ENCODE peak calls at places on chromosomes 6 and 20, in six cellular contexts. N is lower leg skin; Q is neural progenitor cell; O is BJ; X is GM23338; J is CD8-positive, alpha-beta T cell. Y is an unnamed sample.

GRCh38 chr6:19153270-19153980 is 683.7 kb upstream of the ID4 start:
- DNase-seq in J (no peak), N (no peak), Q (no peak), X (no peak), O (no peak), Y (no peak)

GRCh38 chr6:168150551-168151444 is 71.8 kb upstream of the FRMD1 start:
- DNase-seq in O (no peak), N (peak; percentile 73), Q (peak; percentile 48), J (peak; percentile 17), X (peak; percentile 55), Y (peak; percentile 65)

GRCh38 chr20:53707341-53708102 is 113.9 kb upstream of the ZNF217 start:
- DNase-seq in X (peak; percentile 36), J (no peak), O (peak; percentile 9), Q (no peak), N (no peak), Y (no peak)

GRCh38 chr6:135088818-135089809 is 34.5 kb upstream of the HBS1L start:
- DNase-seq in J (no peak), Q (peak; percentile 18), N (no peak), X (peak; percentile 72), O (peak; percentile 6), Y (no peak)

GRCh38 chr6:105560611-105561066 is 157.8 kb upstream of the PREP start:
- DNase-seq in O (no peak), J (no peak), X (no peak), N (no peak), Q (no peak), Y (no peak)

GRCh38 chr6:28719275-28719940 is 193.7 kb downstream of the GPX5 start:
- DNase-seq in Q (no peak), N (no peak), X (peak; percentile 72), J (no peak), O (no peak), Y (no peak)

GRCh38 chr6:16331328-16332174 is 93.2 kb downstream of the GMPR start:
- DNase-seq in N (no peak), X (peak; percentile 85), Q (peak; percentile 77), O (no peak), J (peak; percentile 76), Y (peak; percentile 67)

GRCh38 chr6:170074907-170075306 is 216.0 kb downstream of the DLL1 start:
- DNase-seq in N (peak; percentile 77), Q (no peak), O (no peak), J (peak; percentile 23), X (no peak), Y (peak; percentile 14)

GRCh38 chr6:28758046-28758817 is 165.6 kb downstream of the TRIM27 start:
- DNase-seq in O (no peak), N (no peak), X (peak; percentile 81), Q (peak; percentile 81), J (no peak), Y (peak; percentile 81)

GRCh38 chr20:62944184-62944583 is 6.2 kb downstream of the GID8 start:
- DNase-seq in N (no peak), J (no peak), Q (no peak), X (no peak), O (no peak), Y (no peak)

GRCh38 chr6:100175814-100176275 is 181.8 kb upstream of the MCHR2 start:
- DNase-seq in Q (no peak), X (no peak), N (peak; percentile 78), O (peak; percentile 100), J (no peak), Y (peak; percentile 3)

GRCh38 chr6:89951574-89952360 is 57.5 kb downstream of the GJA10 start:
- DNase-seq in N (no peak), O (no peak), X (peak; percentile 59), J (no peak), Q (peak; percentile 62), Y (no peak)
- TF ChIP-seq CTCF in N (no peak), O (no peak), X (peak; percentile 62), J (no peak), Q (peak; percentile 34), Y (no peak)

GRCh38 chr20:13028673-13029072 is 19.9 kb downstream of the SPTLC3 start:
- DNase-seq in Q (no peak), N (no peak), J (no peak), O (no peak), X (no peak), Y (no peak)

GRCh38 chr20:13034115-13034514 is 25.3 kb downstream of the SPTLC3 start:
- DNase-seq in Q (no peak), O (no peak), J (no peak), N (no peak), X (no peak), Y (no peak)

GRCh38 chr20:13031751-13032150 is 23.0 kb downstream of the SPTLC3 start:
- DNase-seq in Q (no peak), N (no peak), O (no peak), X (no peak), J (no peak), Y (no peak)

GRCh38 chr20:13028001-13028400 is 19.2 kb downstream of the SPTLC3 start:
- DNase-seq in X (no peak), N (no peak), Q (no peak), J (no peak), O (no peak), Y (no peak)

GRCh38 chr20:13029687-13030510 is 21.1 kb downstream of the SPTLC3 start:
- DNase-seq in Q (no peak), N (peak; percentile 89), O (peak; percentile 60), X (no peak), J (no peak), Y (peak; percentile 66)
- H3K4me3 ChIP-seq in Q (no peak overlapping the region), N (no peak overlapping the region), O (no peak overlapping the region), X (no peak overlapping the region), J (no peak overlapping the region), Y (no peak overlapping the region)

DNA sequence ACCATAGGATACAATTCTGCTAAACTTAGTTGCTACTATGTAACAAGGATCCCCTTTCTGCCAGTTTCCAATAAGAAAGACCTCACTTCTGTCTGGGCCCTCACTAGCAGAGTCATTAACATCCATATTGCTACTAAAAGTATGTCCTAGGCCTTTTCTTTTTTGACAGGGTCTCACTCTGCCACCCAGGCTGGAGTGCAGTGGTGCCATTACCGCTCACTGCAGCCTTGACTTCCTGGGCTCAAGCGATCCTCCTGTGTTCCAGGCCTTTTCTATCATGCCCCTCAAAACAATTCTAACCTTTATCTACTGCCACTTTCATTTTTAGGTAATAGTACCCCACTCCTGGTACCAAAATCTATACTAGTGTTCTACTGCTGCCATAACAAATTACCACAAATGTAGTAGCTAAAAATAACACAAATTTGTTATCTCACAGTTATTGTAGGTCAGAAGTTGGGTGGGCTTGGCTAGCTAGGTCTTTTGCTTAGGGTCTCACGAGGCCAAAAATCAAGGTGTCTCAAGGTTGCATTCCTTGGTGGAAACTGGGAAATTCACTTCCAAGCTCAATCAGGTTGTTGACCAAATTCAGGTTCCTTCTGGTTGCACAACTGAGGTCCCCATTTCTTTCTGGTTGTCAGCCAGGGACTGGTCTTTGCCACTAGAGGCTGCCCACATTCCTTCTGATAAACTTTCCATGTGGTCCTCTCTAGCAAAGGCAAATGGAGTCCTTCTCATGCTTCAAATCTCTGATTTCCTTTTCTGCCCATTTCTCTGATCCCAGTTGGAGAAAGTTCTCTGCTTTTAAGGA is 3.0 kb downstream of the CSNK2A1 start:
- DNase-seq in J (no peak), Q (no peak), N (no peak), O (no peak), X (peak; percentile 35), Y (no peak)
- TF ChIP-seq CTCF in J (no peak), Q (no peak), N (no peak), O (no peak), X (no peak), Y (peak; percentile 10)

GRCh38 chr20:6780414-6780813 is 12.9 kb downstream of the BMP2 start:
- DNase-seq in O (no peak), N (no peak), J (no peak), X (no peak), Q (no peak), Y (no peak)

GRCh38 chr20:6786548-6786947 is 19.1 kb downstream of the BMP2 start:
- DNase-seq in X (no peak), J (no peak), Q (peak; percentile 4), O (no peak), N (no peak), Y (no peak)

GRCh38 chr20:6783752-6784725 is 16.6 kb downstream of the BMP2 start:
- DNase-seq in J (no peak), N (no peak), O (peak; percentile 19), X (no peak), Q (no peak), Y (no peak)

GRCh38 chr20:6784767-6785166 is 17.3 kb downstream of the BMP2 start:
- DNase-seq in N (no peak), O (no peak), J (no peak), Q (peak; percentile 29), X (no peak), Y (no peak)
- H3K4me3 ChIP-seq in N (no peak overlapping the region), O (no peak overlapping the region), J (no peak overlapping the region), Q (no peak overlapping the region), X (no peak overlapping the region), Y (no peak overlapping the region)

GRCh38 chr20:48681882-48682426 is 145.8 kb downstream of the PREX1 start:
- DNase-seq in N (no peak), X (no peak), O (no peak), Q (no peak), J (no peak), Y (no peak)
- TF ChIP-seq CTCF in N (no peak), X (no peak), O (no peak), Q (no peak), J (no peak), Y (no peak)

GRCh38 chr6:36886948-36887347 is 1.2 kb downstream of the C6orf89 start:
- DNase-seq in O (no peak), J (no peak), X (no peak), N (no peak), Q (no peak), Y (no peak)
- H3K4me3 ChIP-seq in O (peak overlapping the region; percentile 68), J (no peak overlapping the region), X (peak overlapping the region; percentile 66), N (no peak overlapping the region), Q (peak overlapping the region; percentile 64), Y (peak overlapping the region; percentile 80)

GRCh38 chr6:112562348-112563220 is 215.5 kb downstream of the RFPL4B start:
- DNase-seq in J (no peak), Q (no peak), N (no peak), O (no peak), X (no peak), Y (no peak)

GRCh38 chr6:112563368-112563767 is 216.2 kb downstream of the RFPL4B start:
- DNase-seq in Q (no peak), X (peak; percentile 78), J (no peak), O (no peak), N (no peak), Y (no peak)

GRCh38 chr6:112557961-112558360 is 210.8 kb downstream of the RFPL4B start:
- DNase-seq in Q (no peak), N (no peak), J (no peak), O (no peak), X (no peak), Y (no peak)

DNA sequence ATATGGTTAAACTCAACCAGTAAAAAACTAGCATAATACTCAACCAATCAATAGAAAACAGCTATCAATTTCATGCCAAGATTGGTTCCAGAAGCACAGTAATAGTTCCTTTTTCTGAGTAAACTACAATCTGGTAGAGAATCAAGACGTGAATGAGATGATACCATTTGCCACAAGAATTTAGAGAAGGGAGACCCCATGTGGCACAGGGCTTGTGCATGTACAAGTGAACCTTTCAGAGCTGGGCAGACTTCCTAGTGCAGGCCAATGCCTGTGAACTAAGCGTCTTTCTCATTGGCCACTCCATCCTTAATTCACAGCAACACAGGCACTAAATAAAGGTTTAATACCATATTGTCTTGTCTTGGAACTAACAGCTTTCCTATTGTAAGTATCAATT is 213.5 kb downstream of the RFPL4B start:
- DNase-seq in O (no peak), J (no peak), X (peak; percentile 17), N (no peak), Q (peak; percentile 43), Y (peak; percentile 20)
- TF ChIP-seq CTCF in O (no peak), J (no peak), X (peak; percentile 58), N (no peak), Q (no peak), Y (peak; percentile 56)

GRCh38 chr6:113128020-113128419 is 729.1 kb upstream of the MARCKS start:
- DNase-seq in N (no peak), X (no peak), J (no peak), Q (no peak), O (no peak), Y (no peak)
- H3K4me3 ChIP-seq in N (no peak overlapping the region), X (no peak overlapping the region), J (no peak overlapping the region), Q (no peak overlapping the region), O (no peak overlapping the region), Y (no peak overlapping the region)